ENCODE peak calls at places on chromosomes 1 and 21, in five cellular contexts. L is lower lobe of right lung, I is DND-41, J is ovary, N is gastrocnemius medialis. U is an unnamed sample.

GRCh38 chr21:35475768-35476167 is 426.7 kb upstream of the RUNX1 start:
- DNase-seq in I (peak; percentile 64), J (no peak), L (no peak), N (no peak), U (peak; percentile 42)

GRCh38 chr1:221740941-221741363 is 937 bp downstream of the DUSP10 start:
- DNase-seq in L (no peak), N (no peak), J (peak; percentile 34), I (peak; percentile 15), U (no peak)

GRCh38 chr21:42343963-42344510 is 6.8 kb downstream of the TFF2 start:
- DNase-seq in L (no peak), I (no peak), N (no peak), J (no peak), U (no peak)

GRCh38 chr1:16924919-16925477 is 3.3 kb downstream of the CROCC start:
- DNase-seq in L (peak; percentile 29), N (no peak), J (no peak), I (no peak), U (no peak)

GRCh38 chr1:62720946-62721554 is 32.9 kb upstream of the DOCK7 start:
- DNase-seq in L (no peak), I (no peak), N (no peak), J (no peak), U (no peak)

GRCh38 chr1:24283326-24284155 is 35.6 kb upstream of the GRHL3 start:
- DNase-seq in J (no peak), I (no peak), N (no peak), L (no peak), U (no peak)

GRCh38 chr1:162070094-162070748 is 730 bp downstream of the NOS1AP start:
- DNase-seq in L (peak; percentile 50), I (no peak), J (no peak), N (no peak), U (no peak)

GRCh38 chr1:160837558-160838205 is 25.0 kb downstream of the CD244 start:
- DNase-seq in J (peak; percentile 64), L (peak; percentile 53), N (no peak), I (peak; percentile 97), U (no peak)

GRCh38 chr1:40838980-40839942 is 22.9 kb downstream of the CITED4 start:
- DNase-seq in I (no peak), N (no peak), L (no peak), J (no peak), U (no peak)

GRCh38 chr1:24193046-24193445 is 6.0 kb upstream of the IFNLR1 start:
- DNase-seq in N (no peak), J (no peak), I (no peak), L (no peak), U (no peak)

GRCh38 chr1:22104865-22105437 is 37.9 kb downstream of the WNT4 start:
- DNase-seq in I (peak; percentile 42), L (no peak), N (no peak), J (no peak), U (no peak)

GRCh38 chr1:170680428-170680827 is 16.5 kb downstream of the PRRX1 start:
- DNase-seq in N (no peak), L (no peak), I (no peak), J (no peak), U (peak; percentile 86)

GRCh38 chr1:18479484-18479883 is 1.2 kb upstream of the KLHDC7A start:
- DNase-seq in J (no peak), N (no peak), I (no peak), L (no peak), U (no peak)

GRCh38 chr1:115373305-115373704 is 35.3 kb upstream of the NGF start:
- DNase-seq in L (no peak), N (no peak), J (no peak), I (no peak), U (peak; percentile 68)

GRCh38 chr1:225508538-225509375 is 80.9 kb upstream of the LBR start:
- DNase-seq in L (no peak), J (no peak), I (no peak), N (peak; percentile 43), U (peak; percentile 89)

GRCh38 chr1:9110669-9111356 is 18.1 kb downstream of the GPR157 start:
- DNase-seq in J (peak; percentile 95), I (peak; percentile 89), L (peak; percentile 94), N (peak; percentile 69), U (peak; percentile 34)

GRCh38 chr1:33654267-33654832 is 181.9 kb downstream of the ZSCAN20 start:
- DNase-seq in J (no peak), N (no peak), L (no peak), I (no peak), U (no peak)

GRCh38 chr1:68141801-68142440 is 90.4 kb downstream of the WLS start:
- DNase-seq in I (no peak), N (no peak), J (no peak), L (no peak), U (no peak)

GRCh38 chr1:59150537-59151386 is 146.1 kb upstream of the FGGY start:
- DNase-seq in N (peak; percentile 87), J (peak; percentile 84), L (no peak), I (peak; percentile 77), U (peak; percentile 98)

GRCh38 chr1:240709676-240710075 is 97.7 kb upstream of the GREM2 start:
- DNase-seq in L (no peak), N (no peak), I (no peak), J (no peak), U (no peak)

GRCh38 chr1:181126871-181127587 is 38.5 kb downstream of the IER5 start:
- DNase-seq in N (no peak), I (no peak), J (no peak), L (peak; percentile 66), U (no peak)

GRCh38 chr1:67524143-67525052 is 94.2 kb upstream of the SERBP1 start:
- DNase-seq in L (no peak), N (no peak), J (no peak), I (no peak), U (no peak)

GRCh38 chr1:6960291-6960758 is 175.1 kb downstream of the CAMTA1 start:
- DNase-seq in I (no peak), L (no peak), J (peak; percentile 66), N (peak; percentile 73), U (no peak)

GRCh38 chr1:9231648-9232332 is 2.8 kb upstream of the H6PD start:
- DNase-seq in J (no peak), L (no peak), I (no peak), N (peak; percentile 28), U (no peak)

GRCh38 chr1:8120693-8121260 is 94.7 kb upstream of the ERRFI1 start:
- DNase-seq in J (no peak), I (no peak), L (no peak), N (no peak), U (no peak)

GRCh38 chr1:234326493-234327366 is 46.5 kb upstream of the COA6 start:
- DNase-seq in N (no peak), I (peak; percentile 68), L (no peak), J (no peak), U (no peak)

GRCh38 chr1:111987502-111987901 is 2.0 kb downstream of the KCND3 start:
- DNase-seq in L (no peak), J (no peak), I (no peak), N (no peak), U (no peak)

GRCh38 chr1:240169188-240169587 is 77.5 kb downstream of the FMN2 start:
- DNase-seq in I (no peak), L (no peak), J (no peak), N (no peak), U (no peak)

GRCh38 chr1:51316113-51316763 is 14.1 kb downstream of the TTC39A start:
- DNase-seq in J (no peak), L (peak; percentile 39), I (no peak), N (no peak), U (no peak)

GRCh38 chr1:199422206-199422605 is 605.3 kb upstream of the NR5A2 start:
- DNase-seq in I (peak; percentile 30), L (no peak), J (no peak), N (no peak), U (no peak)

GRCh38 chr1:232978091-232978634 is 27.8 kb downstream of the NTPCR start:
- DNase-seq in I (no peak), N (no peak), L (no peak), J (no peak), U (no peak)

GRCh38 chr1:22412932-22413727 is 38.5 kb upstream of the ZBTB40 start:
- DNase-seq in J (no peak), N (no peak), L (no peak), I (no peak), U (no peak)

GRCh38 chr1:221419513-221420088 is 322.3 kb downstream of the DUSP10 start:
- DNase-seq in N (no peak), L (no peak), J (no peak), I (no peak), U (peak; percentile 63)

GRCh38 chr1:238985312-238985711 is 401.1 kb upstream of the CHRM3 start:
- DNase-seq in J (no peak), L (no peak), N (no peak), I (no peak), U (no peak)

GRCh38 chr1:52346653-52347052 is 19.4 kb downstream of the CC2D1B start:
- DNase-seq in J (no peak), N (no peak), L (no peak), I (no peak), U (no peak)

DNA sequence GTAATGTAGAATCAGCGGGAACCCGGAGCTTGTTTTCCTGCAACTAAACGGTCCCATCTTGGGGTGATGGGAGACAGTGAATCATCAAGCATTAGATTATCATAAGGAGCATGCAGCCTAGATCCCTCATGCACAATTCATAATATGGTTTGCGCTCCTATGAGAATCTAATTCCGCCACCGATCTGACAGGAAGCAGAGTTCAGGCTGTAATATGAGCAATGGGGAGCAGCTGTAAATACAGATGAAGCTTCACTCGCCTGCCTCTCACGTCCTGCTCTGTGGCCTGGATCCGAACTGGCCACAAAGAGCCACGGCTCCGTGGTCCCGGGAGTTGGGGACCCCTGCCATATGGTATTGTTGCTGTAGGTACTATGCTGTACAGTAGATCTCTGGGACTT is 1.6 kb downstream of the IFI44 start:
- DNase-seq in N (no peak), L (no peak), J (no peak), I (peak; percentile 59), U (peak; percentile 34)
- H3K4me3 ChIP-seq in N (peak overlapping the region; percentile 47), L (peak overlapping the region; percentile 51), J (peak overlapping the region; percentile 21), I (peak overlapping the region; percentile 42), U (peak overlapping the region; percentile 48)

GRCh38 chr21:15138475-15138874 is 73.7 kb upstream of the NRIP1 start:
- DNase-seq in I (peak; percentile 8), L (no peak), J (peak; percentile 40), N (no peak), U (no peak)
- TF ChIP-seq CTCF in I (no peak), L (no peak), J (no peak), N (no peak), U (no peak)

DNA sequence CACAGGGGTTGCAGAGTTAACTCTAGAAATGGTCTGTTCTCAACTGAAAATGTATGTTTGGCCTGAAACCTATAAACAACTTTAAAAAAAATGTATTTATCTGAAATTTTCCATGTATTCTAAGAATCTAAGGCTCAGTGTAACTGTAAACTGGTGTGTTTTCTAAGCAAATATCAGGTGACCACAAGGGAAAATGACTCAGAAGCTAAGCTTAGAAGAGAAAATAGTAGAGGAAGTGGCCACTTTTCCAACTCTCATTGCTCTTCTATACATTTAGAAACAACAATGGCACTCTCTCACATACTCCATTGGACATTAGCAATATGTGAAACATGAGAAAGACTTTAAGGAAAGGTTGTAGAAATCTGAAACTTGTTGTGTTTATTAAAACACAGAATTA is 7.5 kb downstream of the TNFSF18 start:
- DNase-seq in J (no peak), L (no peak), N (no peak), I (no peak), U (no peak)
- H3K4me3 ChIP-seq in J (no peak overlapping the region), L (no peak overlapping the region), N (no peak overlapping the region), I (no peak overlapping the region), U (no peak overlapping the region)

GRCh38 chr1:44924835-44925464 is 61.4 kb downstream of the EIF2B3 start:
- DNase-seq in N (no peak), I (no peak), L (no peak), J (no peak), U (peak; percentile 50)
- TF ChIP-seq CTCF in N (no peak), I (peak; percentile 54), L (peak; percentile 22), J (no peak), U (peak; percentile 43)